ENCODE peak calls at places on chromosomes 5 and 9, in seven cellular contexts. S, B, V, I, H, O and C are unnamed samples.

GRCh38 chr9:113886003-113886324 is 9.9 kb downstream of the ZNF618 start:
- DNase-seq in S (peak), B (no peak), V (no peak), I (no peak), H (no peak), O (no peak), C (peak)

GRCh38 chr9:72151099-72151498 is 1.9 kb downstream of the GDA start:
- DNase-seq in S (no peak), B (no peak), V (no peak), I (no peak), H (no peak), O (no peak), C (no peak)

GRCh38 chr5:74104469-74104868 is 478.5 kb downstream of the ARHGEF28 start:
- DNase-seq in S (no peak), B (no peak), V (peak), I (no peak), H (no peak), O (no peak), C (no peak)

GRCh38 chr9:1050125-1050895 is at the start of gene DMRT2:
- DNase-seq in S (peak), B (no peak), V (peak), I (peak), H (peak), O (peak), C (peak)

GRCh38 chr9:79682076-79682736 is 110.4 kb downstream of the TLE4 start:
- DNase-seq in S (peak), B (no peak), V (peak), I (no peak), H (no peak), O (no peak), C (no peak)

GRCh38 chr9:95167998-95168397 is 149.5 kb downstream of the FANCC start:
- DNase-seq in S (peak), B (peak), V (peak), I (peak), H (peak), O (peak), C (no peak)

GRCh38 chr9:17134396-17134842 is 421 bp upstream of the CNTLN start:
- DNase-seq in S (no peak), B (no peak), V (peak), I (no peak), H (peak), O (no peak), C (peak)

GRCh38 chr9:109094268-109094667 is 25.5 kb downstream of the TMEM245 start:
- DNase-seq in S (no peak), B (no peak), V (no peak), I (no peak), H (no peak), O (no peak), C (no peak)

GRCh38 chr5:72244862-72245371 is 75.1 kb downstream of the MRPS27 start:
- DNase-seq in S (peak), B (no peak), V (peak), I (no peak), H (peak), O (no peak), C (no peak)

GRCh38 chr5:102528600-102528999 is 29.8 kb upstream of the SLCO6A1 start:
- DNase-seq in S (no peak), B (no peak), V (no peak), I (no peak), H (no peak), O (no peak), C (no peak)

GRCh38 chr5:110086658-110087388 is 397.1 kb downstream of the MAN2A1 start:
- DNase-seq in S (peak), B (no peak), V (peak), I (peak), H (peak), O (peak), C (peak)

GRCh38 chr9:133149130-133150015 is 14.3 kb downstream of the GBGT1 start:
- DNase-seq in S (peak), B (peak), V (peak), I (peak), H (peak), O (peak), C (peak)

GRCh38 chr5:176391479-176391878 is 2.9 kb downstream of the HIGD2A start:
- DNase-seq in S (no peak), B (no peak), V (no peak), I (no peak), H (no peak), O (no peak), C (no peak)

GRCh38 chr5:148090200-148090599 is 26.4 kb downstream of the SPINK5 start:
- DNase-seq in S (no peak), B (no peak), V (peak), I (no peak), H (no peak), O (no peak), C (no peak)

GRCh38 chr5:138226917-138227316 is 13.8 kb upstream of the CDC23 start:
- DNase-seq in S (no peak), B (no peak), V (no peak), I (no peak), H (no peak), O (no peak), C (no peak)

GRCh38 chr9:95091574-95091970 is 225.9 kb downstream of the FANCC start:
- DNase-seq in S (peak), B (no peak), V (peak), I (no peak), H (peak), O (no peak), C (no peak)

GRCh38 chr5:51556833-51557232 is 173.6 kb downstream of the ISL1 start:
- DNase-seq in S (no peak), B (no peak), V (peak), I (no peak), H (no peak), O (no peak), C (no peak)

GRCh38 chr5:56358703-56359428 is 125.7 kb upstream of the ANKRD55 start:
- DNase-seq in S (peak), B (no peak), V (peak), I (no peak), H (peak), O (no peak), C (peak)

GRCh38 chr5:131224387-131225191 is 39.3 kb upstream of the CDC42SE2 start:
- DNase-seq in S (no peak), B (no peak), V (no peak), I (peak), H (no peak), O (peak), C (no peak)

GRCh38 chr5:90981821-90982220 is 401.3 kb downstream of the ARRDC3 start:
- DNase-seq in S (no peak), B (no peak), V (no peak), I (no peak), H (no peak), O (no peak), C (no peak)

GRCh38 chr9:134408389-134408788 is 82.1 kb downstream of the RXRA start:
- DNase-seq in S (no peak), B (no peak), V (no peak), I (no peak), H (no peak), O (no peak), C (no peak)

GRCh38 chr9:127767909-127768331 is 10.5 kb downstream of the SH2D3C start:
- DNase-seq in S (peak), B (no peak), V (no peak), I (no peak), H (no peak), O (no peak), C (no peak)

GRCh38 chr9:72278959-72279358 is 86.0 kb downstream of the ZFAND5 start:
- DNase-seq in S (no peak), B (no peak), V (no peak), I (no peak), H (no peak), O (no peak), C (no peak)

GRCh38 chr5:65326912-65327311 is 154.8 kb downstream of the ADAMTS6 start:
- DNase-seq in S (peak), B (no peak), V (no peak), I (no peak), H (peak), O (no peak), C (no peak)

GRCh38 chr9:31674264-31674663 is 710.2 kb upstream of the ACO1 start:
- DNase-seq in S (no peak), B (no peak), V (peak), I (no peak), H (no peak), O (no peak), C (no peak)

GRCh38 chr5:172420215-172420934 is 34.0 kb downstream of the SH3PXD2B start:
- DNase-seq in S (peak), B (no peak), V (peak), I (peak), H (peak), O (peak), C (peak)

GRCh38 chr5:1005904-1006655 is 2.5 kb upstream of the NKD2 start:
- DNase-seq in S (no peak), B (no peak), V (no peak), I (peak), H (no peak), O (peak), C (peak)

GRCh38 chr9:111937781-111938426 is 41.3 kb downstream of the UGCG start:
- DNase-seq in S (no peak), B (peak), V (peak), I (peak), H (no peak), O (peak), C (peak)

GRCh38 chr5:72402381-72402890 is 82.3 kb downstream of the PTCD2 start:
- DNase-seq in S (peak), B (no peak), V (peak), I (no peak), H (peak), O (no peak), C (no peak)

GRCh38 chr5:172793577-172794488 is 22.8 kb upstream of the DUSP1 start:
- DNase-seq in S (peak), B (no peak), V (peak), I (no peak), H (peak), O (no peak), C (no peak)

GRCh38 chr5:107425541-107426031 is 245.2 kb downstream of the EFNA5 start:
- DNase-seq in S (peak), B (no peak), V (peak), I (no peak), H (peak), O (no peak), C (no peak)

GRCh38 chr5:68920888-68921287 is 172.9 kb upstream of the SLC30A5 start:
- DNase-seq in S (no peak), B (no peak), V (no peak), I (no peak), H (no peak), O (no peak), C (no peak)

GRCh38 chr5:165139262-165139661 is 1633.8 kb downstream of the MAT2B start:
- DNase-seq in S (no peak), B (no peak), V (no peak), I (no peak), H (no peak), O (no peak), C (no peak)

GRCh38 chr9:36748322-36748899 is 175.7 kb downstream of the MELK start:
- DNase-seq in S (peak), B (no peak), V (peak), I (no peak), H (peak), O (no peak), C (no peak)

GRCh38 chr9:80842383-80842782 is 847.0 kb downstream of the TLE1 start:
- DNase-seq in S (no peak), B (no peak), V (peak), I (no peak), H (peak), O (no peak), C (peak)

GRCh38 chr5:83512051-83512745 is 40.7 kb downstream of the VCAN start:
- DNase-seq in S (no peak), B (no peak), V (no peak), I (no peak), H (peak), O (no peak), C (no peak)